ENCODE peak calls at places on chromosome 5, in ten cellular contexts. One of them, this sample, is unnamed. For H3K4me1, the result is how much of the 10 kb centered on the place peaks cover.

GRCh38 chr5:145554399-145554798 is 280.7 kb downstream of the PRELID2 start:
- DNase-seq in aorta: no peak
- DNase-seq in thyroid gland: peak
- DNase-seq in mesendoderm: no peak
- DNase-seq in Peyer's patch: no peak
- DNase-seq in sigmoid colon: no peak
- DNase-seq in GM23338: no peak
- DNase-seq in CD4-positive, CD25-positive, alpha-beta regulatory T cell: no peak
- DNase-seq in right atrium auricular region: no peak
- DNase-seq in uterus: no peak
- DNase-seq in this sample: peak

GRCh38 chr5:106080540-106080939 is 1590.2 kb downstream of the EFNA5 start:
- DNase-seq in uterus: no peak
- DNase-seq in right atrium auricular region: no peak
- DNase-seq in CD4-positive, CD25-positive, alpha-beta regulatory T cell: no peak
- DNase-seq in mesendoderm: no peak
- DNase-seq in GM23338: no peak
- DNase-seq in aorta: no peak
- DNase-seq in sigmoid colon: no peak
- DNase-seq in Peyer's patch: no peak
- DNase-seq in thyroid gland: no peak
- DNase-seq in this sample: no peak

GRCh38 chr5:154395407-154396106 is 50.2 kb upstream of the SAP30L start:
- DNase-seq in GM23338: peak
- DNase-seq in mesendoderm: peak
- DNase-seq in thyroid gland: no peak
- DNase-seq in CD4-positive, CD25-positive, alpha-beta regulatory T cell: no peak
- DNase-seq in right atrium auricular region: no peak
- DNase-seq in Peyer's patch: peak
- DNase-seq in uterus: peak
- DNase-seq in aorta: no peak
- DNase-seq in sigmoid colon: no peak
- DNase-seq in this sample: no peak

GRCh38 chr5:158297002-158297527 is 438.1 kb upstream of the CLINT1 start:
- DNase-seq in thyroid gland: no peak
- DNase-seq in CD4-positive, CD25-positive, alpha-beta regulatory T cell: no peak
- DNase-seq in Peyer's patch: no peak
- DNase-seq in mesendoderm: no peak
- DNase-seq in GM23338: no peak
- DNase-seq in aorta: no peak
- DNase-seq in uterus: no peak
- DNase-seq in sigmoid colon: no peak
- DNase-seq in right atrium auricular region: no peak
- DNase-seq in this sample: no peak

GRCh38 chr5:11683666-11684065 is 220.6 kb downstream of the CTNND2 start:
- DNase-seq in mesendoderm: no peak
- DNase-seq in CD4-positive, CD25-positive, alpha-beta regulatory T cell: no peak
- DNase-seq in sigmoid colon: no peak
- DNase-seq in aorta: peak
- DNase-seq in thyroid gland: peak
- DNase-seq in Peyer's patch: peak
- DNase-seq in GM23338: no peak
- DNase-seq in uterus: no peak
- DNase-seq in right atrium auricular region: no peak
- DNase-seq in this sample: no peak

GRCh38 chr5:33594006-33594405 is 153.2 kb downstream of the TARS1 start:
- DNase-seq in mesendoderm: no peak
- DNase-seq in aorta: no peak
- DNase-seq in thyroid gland: no peak
- DNase-seq in GM23338: no peak
- DNase-seq in Peyer's patch: no peak
- DNase-seq in sigmoid colon: no peak
- DNase-seq in CD4-positive, CD25-positive, alpha-beta regulatory T cell: no peak
- DNase-seq in uterus: no peak
- DNase-seq in right atrium auricular region: no peak
- DNase-seq in this sample: no peak

GRCh38 chr5:33834334-33834733 is 57.5 kb downstream of the ADAMTS12 start:
- DNase-seq in Peyer's patch: no peak
- DNase-seq in aorta: no peak
- DNase-seq in CD4-positive, CD25-positive, alpha-beta regulatory T cell: no peak
- DNase-seq in GM23338: no peak
- DNase-seq in thyroid gland: no peak
- DNase-seq in right atrium auricular region: no peak
- DNase-seq in mesendoderm: peak
- DNase-seq in sigmoid colon: no peak
- DNase-seq in uterus: no peak
- DNase-seq in this sample: no peak

GRCh38 chr5:19555876-19556275 is 432.1 kb downstream of the CDH18 start:
- DNase-seq in thyroid gland: no peak
- DNase-seq in right atrium auricular region: no peak
- DNase-seq in uterus: no peak
- DNase-seq in GM23338: no peak
- DNase-seq in sigmoid colon: no peak
- DNase-seq in CD4-positive, CD25-positive, alpha-beta regulatory T cell: no peak
- DNase-seq in aorta: no peak
- DNase-seq in mesendoderm: no peak
- DNase-seq in Peyer's patch: no peak
- DNase-seq in this sample: no peak

GRCh38 chr5:351911-352225 is 30.4 kb downstream of the AHRR start:
- DNase-seq in Peyer's patch: no peak
- DNase-seq in uterus: no peak
- DNase-seq in CD4-positive, CD25-positive, alpha-beta regulatory T cell: no peak
- DNase-seq in sigmoid colon: no peak
- DNase-seq in GM23338: no peak
- DNase-seq in mesendoderm: no peak
- DNase-seq in right atrium auricular region: no peak
- DNase-seq in thyroid gland: no peak
- DNase-seq in aorta: no peak
- DNase-seq in this sample: no peak

GRCh38 chr5:124231240-124231639 is 515.2 kb downstream of the ZNF608 start:
- DNase-seq in Peyer's patch: no peak
- DNase-seq in uterus: no peak
- DNase-seq in aorta: no peak
- DNase-seq in right atrium auricular region: no peak
- DNase-seq in thyroid gland: no peak
- DNase-seq in GM23338: no peak
- DNase-seq in CD4-positive, CD25-positive, alpha-beta regulatory T cell: no peak
- DNase-seq in sigmoid colon: no peak
- DNase-seq in mesendoderm: peak
- DNase-seq in this sample: no peak

GRCh38 chr5:112691758-112692157 is 45.9 kb upstream of the APC start:
- DNase-seq in aorta: no peak
- DNase-seq in Peyer's patch: no peak
- DNase-seq in uterus: no peak
- DNase-seq in right atrium auricular region: no peak
- DNase-seq in mesendoderm: peak
- DNase-seq in CD4-positive, CD25-positive, alpha-beta regulatory T cell: peak
- DNase-seq in thyroid gland: no peak
- DNase-seq in GM23338: peak
- DNase-seq in sigmoid colon: no peak
- DNase-seq in this sample: no peak

GRCh38 chr5:1875481-1875842 is 7.3 kb downstream of the IRX4 start:
- DNase-seq in right atrium auricular region: no peak
- DNase-seq in aorta: no peak
- DNase-seq in sigmoid colon: no peak
- DNase-seq in GM23338: peak
- DNase-seq in uterus: no peak
- DNase-seq in mesendoderm: peak
- DNase-seq in thyroid gland: no peak
- DNase-seq in CD4-positive, CD25-positive, alpha-beta regulatory T cell: no peak
- DNase-seq in Peyer's patch: no peak
- DNase-seq in this sample: no peak

GRCh38 chr5:17400724-17401508 is 97.1 kb upstream of the TAF11L2 start:
- DNase-seq in CD4-positive, CD25-positive, alpha-beta regulatory T cell: no peak
- DNase-seq in mesendoderm: peak
- DNase-seq in aorta: no peak
- DNase-seq in Peyer's patch: no peak
- DNase-seq in sigmoid colon: no peak
- DNase-seq in uterus: no peak
- DNase-seq in right atrium auricular region: no peak
- DNase-seq in thyroid gland: no peak
- DNase-seq in GM23338: peak
- DNase-seq in this sample: no peak

GRCh38 chr5:61290815-61291214 is 41.2 kb upstream of the ZSWIM6 start:
- DNase-seq in mesendoderm: no peak
- DNase-seq in sigmoid colon: peak
- DNase-seq in CD4-positive, CD25-positive, alpha-beta regulatory T cell: no peak
- DNase-seq in Peyer's patch: no peak
- DNase-seq in thyroid gland: no peak
- DNase-seq in GM23338: no peak
- DNase-seq in right atrium auricular region: no peak
- DNase-seq in uterus: no peak
- DNase-seq in aorta: no peak
- DNase-seq in this sample: no peak

GRCh38 chr5:7392401-7393024 is 3.4 kb upstream of the ADCY2 start:
- DNase-seq in CD4-positive, CD25-positive, alpha-beta regulatory T cell: no peak
- DNase-seq in thyroid gland: no peak
- DNase-seq in mesendoderm: peak
- DNase-seq in sigmoid colon: no peak
- DNase-seq in GM23338: peak
- DNase-seq in Peyer's patch: no peak
- DNase-seq in right atrium auricular region: no peak
- DNase-seq in uterus: no peak
- DNase-seq in aorta: no peak
- DNase-seq in this sample: peak

GRCh38 chr5:33032161-33033085 is 321.3 kb downstream of the NPR3 start:
- DNase-seq in sigmoid colon: no peak
- DNase-seq in GM23338: no peak
- DNase-seq in right atrium auricular region: no peak
- DNase-seq in thyroid gland: no peak
- DNase-seq in aorta: no peak
- DNase-seq in CD4-positive, CD25-positive, alpha-beta regulatory T cell: no peak
- DNase-seq in Peyer's patch: no peak
- DNase-seq in uterus: no peak
- DNase-seq in mesendoderm: no peak
- DNase-seq in this sample: peak

GRCh38 chr5:100852988-100853449 is 50.1 kb downstream of the ST8SIA4 start:
- DNase-seq in thyroid gland: no peak
- DNase-seq in mesendoderm: no peak
- DNase-seq in GM23338: no peak
- DNase-seq in sigmoid colon: no peak
- DNase-seq in Peyer's patch: no peak
- DNase-seq in uterus: no peak
- DNase-seq in aorta: no peak
- DNase-seq in CD4-positive, CD25-positive, alpha-beta regulatory T cell: peak
- DNase-seq in right atrium auricular region: no peak
- DNase-seq in this sample: no peak
- H3K27ac ChIP-seq in thyroid gland: no peak
- H3K27ac ChIP-seq in mesendoderm: no peak
- H3K27ac ChIP-seq in GM23338: no peak
- H3K27ac ChIP-seq in sigmoid colon: no peak
- H3K27ac ChIP-seq in Peyer's patch: no peak
- H3K27ac ChIP-seq in uterus: no peak
- H3K27ac ChIP-seq in aorta: no peak
- H3K27ac ChIP-seq in CD4-positive, CD25-positive, alpha-beta regulatory T cell: peak
- H3K27ac ChIP-seq in right atrium auricular region: no peak
- H3K27ac ChIP-seq in this sample: no peak

GRCh38 chr5:132477784-132478497 is 12.6 kb downstream of the IRF1 start:
- DNase-seq in mesendoderm: no peak
- DNase-seq in aorta: no peak
- DNase-seq in CD4-positive, CD25-positive, alpha-beta regulatory T cell: peak
- DNase-seq in Peyer's patch: peak
- DNase-seq in GM23338: no peak
- DNase-seq in thyroid gland: no peak
- DNase-seq in uterus: no peak
- DNase-seq in right atrium auricular region: no peak
- DNase-seq in sigmoid colon: peak
- DNase-seq in this sample: no peak
- H3K4me1 ChIP-seq in mesendoderm: under half
- H3K4me1 ChIP-seq in aorta: under half
- H3K4me1 ChIP-seq in CD4-positive, CD25-positive, alpha-beta regulatory T cell: half or more
- H3K4me1 ChIP-seq in Peyer's patch: under half
- H3K4me1 ChIP-seq in GM23338: under half
- H3K4me1 ChIP-seq in thyroid gland: under half
- H3K4me1 ChIP-seq in uterus: under half
- H3K4me1 ChIP-seq in right atrium auricular region: under half
- H3K4me1 ChIP-seq in sigmoid colon: under half
- H3K4me1 ChIP-seq in this sample: under half

GRCh38 chr5:178740926-178741325 is 10.5 kb upstream of the ZNF354A start:
- DNase-seq in uterus: no peak
- DNase-seq in GM23338: no peak
- DNase-seq in Peyer's patch: no peak
- DNase-seq in right atrium auricular region: no peak
- DNase-seq in aorta: no peak
- DNase-seq in sigmoid colon: no peak
- DNase-seq in thyroid gland: no peak
- DNase-seq in mesendoderm: no peak
- DNase-seq in CD4-positive, CD25-positive, alpha-beta regulatory T cell: no peak
- DNase-seq in this sample: no peak

GRCh38 chr5:178740181-178740557 is 9.7 kb upstream of the ZNF354A start:
- DNase-seq in sigmoid colon: no peak
- DNase-seq in mesendoderm: no peak
- DNase-seq in aorta: no peak
- DNase-seq in CD4-positive, CD25-positive, alpha-beta regulatory T cell: no peak
- DNase-seq in right atrium auricular region: no peak
- DNase-seq in Peyer's patch: no peak
- DNase-seq in GM23338: no peak
- DNase-seq in thyroid gland: no peak
- DNase-seq in uterus: no peak
- DNase-seq in this sample: no peak

GRCh38 chr5:178738513-178738912 is 8.1 kb upstream of the ZNF354A start:
- DNase-seq in uterus: no peak
- DNase-seq in CD4-positive, CD25-positive, alpha-beta regulatory T cell: no peak
- DNase-seq in aorta: no peak
- DNase-seq in right atrium auricular region: no peak
- DNase-seq in mesendoderm: no peak
- DNase-seq in sigmoid colon: no peak
- DNase-seq in GM23338: no peak
- DNase-seq in Peyer's patch: no peak
- DNase-seq in thyroid gland: no peak
- DNase-seq in this sample: no peak

GRCh38 chr5:178739452-178740180 is 9.2 kb upstream of the ZNF354A start:
- DNase-seq in mesendoderm: no peak
- DNase-seq in CD4-positive, CD25-positive, alpha-beta regulatory T cell: no peak
- DNase-seq in right atrium auricular region: no peak
- DNase-seq in GM23338: no peak
- DNase-seq in sigmoid colon: no peak
- DNase-seq in thyroid gland: no peak
- DNase-seq in Peyer's patch: no peak
- DNase-seq in aorta: no peak
- DNase-seq in uterus: no peak
- DNase-seq in this sample: no peak
- H3K27ac ChIP-seq in mesendoderm: no peak
- H3K27ac ChIP-seq in CD4-positive, CD25-positive, alpha-beta regulatory T cell: no peak
- H3K27ac ChIP-seq in right atrium auricular region: no peak
- H3K27ac ChIP-seq in GM23338: no peak
- H3K27ac ChIP-seq in sigmoid colon: no peak
- H3K27ac ChIP-seq in thyroid gland: no peak
- H3K27ac ChIP-seq in Peyer's patch: no peak
- H3K27ac ChIP-seq in aorta: no peak
- H3K27ac ChIP-seq in uterus: no peak
- H3K27ac ChIP-seq in this sample: no peak

DNA sequence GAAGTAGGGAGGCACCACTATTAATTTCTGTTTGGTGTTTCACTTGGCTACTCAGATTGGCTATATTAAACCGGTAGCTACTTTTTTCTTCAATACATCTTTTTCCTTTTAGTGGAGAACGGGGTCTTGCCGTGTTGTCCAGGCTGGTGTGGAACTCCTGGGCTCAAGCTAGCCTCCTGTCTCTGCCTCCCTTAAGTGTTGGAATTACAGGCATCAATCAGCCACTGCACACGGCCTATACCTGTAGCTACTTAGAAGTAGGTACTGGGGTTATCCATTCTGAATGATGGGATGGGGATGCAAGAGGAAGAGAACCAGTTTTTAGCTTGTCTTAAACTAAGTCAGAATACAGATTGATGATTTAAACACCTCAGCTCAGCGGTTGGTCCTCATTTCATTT is 1.7 kb downstream of the UBE2D2 start:
- DNase-seq in uterus: no peak
- DNase-seq in GM23338: no peak
- DNase-seq in right atrium auricular region: no peak
- DNase-seq in Peyer's patch: no peak
- DNase-seq in sigmoid colon: peak
- DNase-seq in CD4-positive, CD25-positive, alpha-beta regulatory T cell: peak
- DNase-seq in aorta: no peak
- DNase-seq in mesendoderm: no peak
- DNase-seq in thyroid gland: no peak
- DNase-seq in this sample: no peak
- H3K4me1 ChIP-seq in uterus: under half
- H3K4me1 ChIP-seq in GM23338: under half
- H3K4me1 ChIP-seq in right atrium auricular region: half or more
- H3K4me1 ChIP-seq in Peyer's patch: under half
- H3K4me1 ChIP-seq in sigmoid colon: half or more
- H3K4me1 ChIP-seq in CD4-positive, CD25-positive, alpha-beta regulatory T cell: half or more
- H3K4me1 ChIP-seq in aorta: under half
- H3K4me1 ChIP-seq in mesendoderm: under half
- H3K4me1 ChIP-seq in thyroid gland: under half
- H3K4me1 ChIP-seq in this sample: under half

This sample was measured in GM23248.